ENCODE peak calls at places on chromosomes 13 and 19, in six cellular contexts. F is CD8-positive, alpha-beta T cell; L is transverse colon; C is suprapubic skin; J is psoas muscle; I is tibial artery. V is an unnamed sample.
A peak's percentile ranks its signal among the peaks of the same experiment; 100 is the strongest.

GRCh38 chr13:100090861-100091260 is 2.0 kb downstream of the PCCA start:
- DNase-seq in C (no peak), I (no peak), J (no peak), L (no peak), F (no peak), V (no peak)

GRCh38 chr19:2992958-2993357 is 15.6 kb downstream of the TLE6 start:
- DNase-seq in C (no peak), L (no peak), J (no peak), F (no peak), I (no peak), V (no peak)

GRCh38 chr13:110107568-110108347 is 199.2 kb downstream of the COL4A1 start:
- DNase-seq in F (no peak), J (no peak), I (no peak), L (no peak), C (peak; percentile 58), V (peak; percentile 23)

GRCh38 chr19:42293539-42293938 is 8.4 kb upstream of the PRR19 start:
- DNase-seq in C (no peak), F (no peak), L (no peak), J (peak; percentile 14), I (no peak), V (no peak)

GRCh38 chr19:15264061-15264932 is 32.0 kb upstream of the EPHX3 start:
- DNase-seq in F (peak; percentile 46), C (peak; percentile 91), I (peak; percentile 78), L (peak; percentile 78), J (peak; percentile 79), V (peak; percentile 72)

GRCh38 chr13:67107973-67108372 is 122.2 kb downstream of the PCDH9 start:
- DNase-seq in J (no peak), I (no peak), C (no peak), F (no peak), L (no peak), V (no peak)

GRCh38 chr13:55948175-55948574 is 1192.5 kb upstream of the PRR20A start:
- DNase-seq in F (no peak), L (no peak), C (no peak), I (no peak), J (no peak), V (no peak)

GRCh38 chr19:46818812-46819211 is 30.4 kb upstream of the SLC1A5 start:
- DNase-seq in F (no peak), J (no peak), L (no peak), C (no peak), I (no peak), V (no peak)

GRCh38 chr19:34082289-34083077 is 89.8 kb upstream of the LSM14A start:
- DNase-seq in C (no peak), J (no peak), I (no peak), F (no peak), L (no peak), V (no peak)

GRCh38 chr19:29812080-29812880 is 489 bp downstream of the CCNE1 start:
- DNase-seq in I (no peak), C (no peak), F (no peak), L (peak; percentile 43), J (peak; percentile 29), V (no peak)

GRCh38 chr19:15836345-15836594 is 20.8 kb upstream of the OR10H1 start:
- DNase-seq in J (no peak), I (no peak), F (peak; percentile 6), L (no peak), C (no peak), V (no peak)

GRCh38 chr13:27005556-27005955 is 166.1 kb downstream of the USP12 start:
- DNase-seq in C (peak; percentile 55), I (no peak), J (no peak), L (no peak), F (no peak), V (no peak)

GRCh38 chr13:35781044-35781443 is 304.6 kb upstream of the MAB21L1 start:
- DNase-seq in J (no peak), F (no peak), I (no peak), C (no peak), L (no peak), V (no peak)

GRCh38 chr19:10107817-10108367 is 1.7 kb downstream of the PPAN start:
- DNase-seq in J (no peak), C (no peak), I (no peak), L (no peak), F (no peak), V (no peak)

GRCh38 chr13:40087021-40088002 is 431.9 kb downstream of the COG6 start:
- DNase-seq in F (no peak), J (no peak), L (no peak), I (no peak), C (no peak), V (no peak)

GRCh38 chr19:33618884-33619283 is 2.9 kb upstream of the CHST8 start:
- DNase-seq in F (no peak), J (no peak), C (no peak), I (no peak), L (no peak), V (no peak)

GRCh38 chr19:16573925-16574324 is 1.7 kb upstream of the SLC35E1 start:
- DNase-seq in I (no peak), J (no peak), L (no peak), C (no peak), F (no peak), V (no peak)

GRCh38 chr13:68697551-68697950 is 1410.1 kb upstream of the ATXN8OS start:
- DNase-seq in F (no peak), L (no peak), J (no peak), I (no peak), C (no peak), V (no peak)

GRCh38 chr13:86655561-86655960 is 856.3 kb upstream of the SLITRK6 start:
- DNase-seq in I (no peak), C (no peak), L (no peak), F (no peak), J (no peak), V (no peak)

GRCh38 chr13:45138282-45138681 is 18.0 kb downstream of the GTF2F2 start:
- DNase-seq in I (no peak), F (no peak), C (no peak), L (no peak), J (no peak), V (no peak)

GRCh38 chr19:45767410-45767880 is 1.6 kb downstream of the SIX5 start:
- DNase-seq in I (peak; percentile 89), L (peak; percentile 74), J (peak; percentile 83), F (no peak), C (peak; percentile 93), V (peak; percentile 75)

GRCh38 chr19:1252818-1253513 is 4.6 kb downstream of the MIDN start:
- DNase-seq in F (peak; percentile 66), I (peak; percentile 95), C (peak; percentile 96), J (peak; percentile 91), L (peak; percentile 91), V (peak; percentile 93)

GRCh38 chr19:36115453-36116343 is at the start of gene TBCB:
- DNase-seq in I (peak; percentile 25), F (no peak), J (peak; percentile 86), L (peak; percentile 90), C (peak; percentile 90), V (peak; percentile 91)

GRCh38 chr13:95326695-95327094 is 25.4 kb upstream of the ABCC4 start:
- DNase-seq in J (no peak), I (no peak), L (no peak), C (no peak), F (no peak), V (no peak)

GRCh38 chr13:95323930-95324662 is 22.8 kb upstream of the ABCC4 start:
- DNase-seq in C (no peak), L (no peak), I (no peak), J (no peak), F (no peak), V (no peak)

GRCh38 chr13:95325485-95325884 is 24.2 kb upstream of the ABCC4 start:
- DNase-seq in L (no peak), F (no peak), J (no peak), I (no peak), C (no peak), V (no peak)

GRCh38 chr13:95327190-95327589 is 25.9 kb upstream of the ABCC4 start:
- DNase-seq in C (no peak), L (peak; percentile 23), J (no peak), F (no peak), I (no peak), V (no peak)
- H3K27ac ChIP-seq in C (no peak overlapping the region), L (peak overlapping the region; percentile 47), J (no peak overlapping the region), F (no peak overlapping the region), I (no peak overlapping the region), V (no peak overlapping the region)

DNA sequence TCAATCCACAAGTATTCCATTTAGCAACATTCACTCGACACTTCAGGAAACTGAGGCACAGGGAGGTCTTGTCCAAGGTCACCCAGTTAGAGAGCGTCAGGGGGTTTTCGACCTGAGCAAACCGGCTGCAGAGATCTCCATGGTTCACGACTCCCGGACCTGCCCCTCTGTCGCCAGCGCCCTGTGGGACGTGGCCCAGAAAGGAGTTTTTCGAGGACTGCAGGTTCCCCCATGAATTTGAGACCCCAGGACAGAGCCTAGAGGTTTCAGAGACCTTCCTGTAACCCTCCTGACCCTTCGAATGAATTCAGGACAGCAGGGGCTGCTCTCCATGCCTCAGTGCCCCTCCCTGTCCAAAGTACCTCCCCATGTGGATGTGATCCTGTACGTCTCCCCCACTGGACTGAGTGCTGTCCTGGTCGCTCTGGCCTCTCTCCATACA is 22.6 kb upstream of the SEMA6B start:
- DNase-seq in F (no peak), C (no peak), L (no peak), J (no peak), I (no peak), V (no peak)
- H3K4me1 ChIP-seq in F (peaks cover 17% of the 10 kb centered on the region), C (peaks cover 24% of the 10 kb centered on the region), L (peaks cover 9% of the 10 kb centered on the region), J (peaks cover 7% of the 10 kb centered on the region), I (peaks cover 27% of the 10 kb centered on the region), V (no peaks in the 10 kb centered on the region)

GRCh38 chr19:32364040-32364439 is 18.6 kb downstream of the ZNF507 start:
- DNase-seq in F (no peak), C (no peak), J (no peak), I (no peak), L (no peak), V (no peak)
- H3K36me3 ChIP-seq in F (peaks cover 39% of the 10 kb centered on the region), C (peaks cover 33% of the 10 kb centered on the region), J (peaks cover 65% of the 10 kb centered on the region), I (peaks cover 21% of the 10 kb centered on the region), L (peaks cover 18% of the 10 kb centered on the region), V (peaks cover 4% of the 10 kb centered on the region)

GRCh38 chr13:41503386-41503785 is 46.0 kb downstream of the RGCC start:
- DNase-seq in C (no peak), J (no peak), I (no peak), F (no peak), L (no peak), V (no peak)

GRCh38 chr13:41502021-41502420 is 44.7 kb downstream of the RGCC start:
- DNase-seq in I (no peak), F (no peak), J (no peak), C (no peak), L (no peak), V (no peak)

GRCh38 chr13:41506312-41506711 is 49.0 kb downstream of the RGCC start:
- DNase-seq in F (no peak), L (no peak), C (no peak), I (no peak), J (no peak), V (no peak)

GRCh38 chr13:41502676-41503075 is 45.3 kb downstream of the RGCC start:
- DNase-seq in J (no peak), I (no peak), C (no peak), L (peak; percentile 52), F (no peak), V (no peak)

DNA sequence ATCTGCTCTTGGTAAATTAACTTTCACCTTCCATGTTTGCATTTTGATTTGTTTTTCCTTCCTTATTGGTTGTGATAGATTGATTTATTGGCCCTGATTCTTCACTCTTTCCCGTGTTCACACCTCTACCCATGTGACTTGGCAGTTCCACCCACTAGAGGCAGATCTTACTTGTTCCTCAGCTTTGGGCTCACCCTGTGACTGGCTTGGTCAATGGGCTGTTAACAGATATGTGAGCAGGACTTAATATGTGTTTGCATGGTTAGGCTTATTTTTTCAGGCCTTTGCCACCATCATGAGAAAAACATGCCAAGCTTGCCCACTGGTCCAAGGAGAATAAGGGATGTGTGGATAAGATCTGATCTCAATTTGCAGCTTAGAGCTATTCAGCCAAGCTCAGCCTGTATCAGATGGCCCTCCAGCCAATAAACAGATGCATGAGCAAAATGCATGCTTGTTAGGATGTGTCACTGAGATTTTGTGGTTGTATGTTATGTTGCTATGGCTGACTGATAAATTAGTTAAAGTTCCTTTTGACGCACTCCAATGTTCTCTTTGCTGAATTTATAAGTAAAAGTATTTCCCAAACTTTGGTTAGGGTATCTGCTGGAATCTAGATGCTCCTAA is 48.0 kb downstream of the RGCC start:
- DNase-seq in L (no peak), F (no peak), J (no peak), C (no peak), I (no peak), V (no peak)
- H3K27ac ChIP-seq in L (no peak overlapping the region), F (no peak overlapping the region), J (no peak overlapping the region), C (no peak overlapping the region), I (no peak overlapping the region), V (no peak overlapping the region)